ENCODE peak calls at places on chromosomes 16 and 17, in six cellular contexts. L is aorta; Z is neuronal stem cell; Y is CD4-positive, CD25-positive, alpha-beta regulatory T cell; H is SK-N-SH; T is heart right ventricle. N is an unnamed sample.

GRCh38 chr17:63542942-63543821 is 7.1 kb upstream of the DCAF7 start:
- DNase-seq in H (peak; percentile 44), T (no peak), L (peak; percentile 57), Y (no peak), Z (no peak), N (no peak)

GRCh38 chr17:40980594-40980993 is 3.5 kb downstream of the KRT40 start:
- DNase-seq in Y (no peak), Z (no peak), L (no peak), H (no peak), T (no peak), N (no peak)

GRCh38 chr16:16863672-16864071 is 484.7 kb downstream of the NPIPA7 start:
- DNase-seq in L (no peak), H (no peak), T (no peak), Z (no peak), Y (no peak), N (no peak)

GRCh38 chr17:71527311-71527710 is 593.5 kb upstream of the SOX9 start:
- DNase-seq in Y (no peak), L (no peak), Z (no peak), T (no peak), H (no peak), N (no peak)

GRCh38 chr16:58488531-58488930 is 11.4 kb upstream of the NDRG4 start:
- DNase-seq in T (no peak), Y (no peak), H (peak; percentile 60), L (no peak), Z (no peak), N (no peak)

GRCh38 chr17:1147664-1148063 is 32.1 kb downstream of the ABR start:
- DNase-seq in H (no peak), T (peak; percentile 65), L (no peak), Z (peak; percentile 42), Y (no peak), N (no peak)

GRCh38 chr16:69514366-69514765 is 51.4 kb upstream of the NFAT5 start:
- DNase-seq in Y (no peak), H (no peak), T (no peak), Z (no peak), L (no peak), N (no peak)

GRCh38 chr16:27233731-27234130 is 30.4 kb downstream of the KDM8 start:
- DNase-seq in Y (no peak), Z (no peak), H (no peak), L (peak; percentile 62), T (no peak), N (no peak)

GRCh38 chr16:68642436-68643064 is 2.6 kb upstream of the CDH3 start:
- DNase-seq in T (no peak), Y (no peak), Z (no peak), L (no peak), H (peak; percentile 72), N (no peak)

GRCh38 chr17:17448076-17448475 is 28.7 kb upstream of the MED9 start:
- DNase-seq in Y (no peak), H (no peak), L (no peak), T (no peak), Z (no peak), N (no peak)

GRCh38 chr16:89102035-89102776 is 8.6 kb downstream of the ACSF3 start:
- DNase-seq in Z (no peak), L (no peak), T (no peak), Y (no peak), H (no peak), N (no peak)

GRCh38 chr17:44010966-44011647 is 3.7 kb downstream of the TMEM101 start:
- DNase-seq in L (no peak), H (no peak), Z (no peak), T (no peak), Y (no peak), N (no peak)

GRCh38 chr17:76659928-76660614 is 16.5 kb upstream of the ST6GALNAC1 start:
- DNase-seq in Z (no peak), L (no peak), T (no peak), H (peak; percentile 73), Y (no peak), N (no peak)

GRCh38 chr17:44820631-44821196 is 9.4 kb downstream of the GJC1 start:
- DNase-seq in Y (no peak), Z (no peak), L (no peak), H (no peak), T (no peak), N (no peak)

GRCh38 chr17:82936768-82937171 is 96.9 kb upstream of the ZNF750 start:
- DNase-seq in T (no peak), Z (no peak), Y (no peak), H (no peak), L (peak; percentile 60), N (no peak)

GRCh38 chr17:27471321-27472269 is 15.3 kb downstream of the KSR1 start:
- DNase-seq in Z (no peak), H (no peak), L (no peak), T (no peak), Y (peak; percentile 53), N (no peak)

GRCh38 chr17:29024456-29024952 is 18.4 kb upstream of the PIPOX start:
- DNase-seq in Y (no peak), T (no peak), H (no peak), L (no peak), Z (no peak), N (no peak)

GRCh38 chr16:89359296-89360147 is 130.8 kb downstream of the ANKRD11 start:
- DNase-seq in L (peak; percentile 75), Z (no peak), Y (no peak), T (no peak), H (no peak), N (no peak)

GRCh38 chr17:40862985-40863733 is 3.9 kb downstream of the KRT12 start:
- DNase-seq in T (no peak), H (no peak), Z (peak; percentile 11), L (no peak), Y (no peak), N (no peak)

GRCh38 chr17:79997004-79997673 is 38.5 kb downstream of the TBC1D16 start:
- DNase-seq in H (no peak), Z (no peak), T (no peak), L (no peak), Y (peak; percentile 52), N (peak; percentile 95)

GRCh38 chr17:63029520-63029919 is 63.5 kb downstream of the TANC2 start:
- DNase-seq in H (no peak), L (no peak), Z (no peak), T (no peak), Y (no peak), N (no peak)

GRCh38 chr17:81083125-81083765 is 48.3 kb downstream of the BAIAP2 start:
- DNase-seq in T (peak; percentile 54), Y (no peak), L (no peak), Z (no peak), H (peak; percentile 87), N (no peak)

GRCh38 chr16:84375773-84376172 is 7.4 kb downstream of the ATP2C2 start:
- DNase-seq in T (no peak), Y (no peak), H (no peak), Z (no peak), L (no peak), N (no peak)

GRCh38 chr16:3190949-3191353 is 2.9 kb downstream of the OR1F1 start:
- DNase-seq in T (no peak), H (no peak), Z (no peak), L (no peak), Y (no peak), N (no peak)

GRCh38 chr16:56645838-56646237 is 5.8 kb upstream of the MT1B start:
- DNase-seq in H (no peak), Z (no peak), T (no peak), L (no peak), Y (no peak), N (no peak)

GRCh38 chr16:104828-105374 is 26.9 kb downstream of the MPG start:
- DNase-seq in Z (no peak), L (no peak), H (no peak), T (no peak), Y (no peak), N (no peak)

GRCh38 chr16:82031116-82032084 is 3.7 kb upstream of the HSD17B2 start:
- DNase-seq in L (no peak), H (peak; percentile 50), T (no peak), Y (no peak), Z (peak; percentile 33), N (no peak)

GRCh38 chr16:23852794-23853562 is 17.2 kb downstream of the PRKCB start:
- DNase-seq in L (no peak), H (no peak), Y (no peak), T (no peak), Z (no peak), N (no peak)

GRCh38 chr16:65375651-65376050 is 253.8 kb upstream of the CDH11 start:
- DNase-seq in T (no peak), H (no peak), L (no peak), Z (no peak), Y (no peak), N (no peak)

GRCh38 chr17:2438823-2439222 is 38.0 kb upstream of the MNT start:
- DNase-seq in Z (no peak), L (no peak), Y (no peak), T (no peak), H (no peak), N (no peak)
- H3K36me3 ChIP-seq in Z (peaks cover 8% of the 10 kb centered on the region), L (peaks cover 4% of the 10 kb centered on the region), Y (peaks cover 57% of the 10 kb centered on the region), T (peaks cover 23% of the 10 kb centered on the region), H (peaks cover 21% of the 10 kb centered on the region), N (peaks cover 61% of the 10 kb centered on the region)

DNA sequence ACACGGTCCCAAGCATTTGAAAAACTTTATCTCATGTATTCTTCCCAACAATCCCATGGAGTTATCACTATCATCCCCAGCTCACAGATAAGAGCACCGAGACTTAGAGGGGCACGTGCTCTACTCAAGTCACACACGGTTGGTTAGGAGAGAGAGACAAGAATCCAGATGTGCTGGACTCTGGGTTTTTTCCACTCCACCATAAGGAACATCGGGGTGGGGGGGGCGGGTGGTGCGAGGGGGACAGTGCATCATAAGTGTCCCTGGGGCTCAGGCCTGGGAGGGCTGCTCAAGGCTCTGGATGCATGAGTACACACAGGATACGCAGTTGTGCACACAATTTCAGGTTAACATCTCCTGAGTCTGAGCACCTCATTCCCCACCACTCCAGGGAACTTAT is 7.4 kb downstream of the CDC42EP4 start:
- DNase-seq in Z (no peak), H (no peak), L (no peak), Y (no peak), T (no peak), N (no peak)
- H3K4me1 ChIP-seq in Z (peaks cover 9% of the 10 kb centered on the region), H (peaks cover 85% of the 10 kb centered on the region), L (peaks cover 5% of the 10 kb centered on the region), Y (no peaks in the 10 kb centered on the region), T (peaks cover 100% of the 10 kb centered on the region), N (no peaks in the 10 kb centered on the region)

DNA sequence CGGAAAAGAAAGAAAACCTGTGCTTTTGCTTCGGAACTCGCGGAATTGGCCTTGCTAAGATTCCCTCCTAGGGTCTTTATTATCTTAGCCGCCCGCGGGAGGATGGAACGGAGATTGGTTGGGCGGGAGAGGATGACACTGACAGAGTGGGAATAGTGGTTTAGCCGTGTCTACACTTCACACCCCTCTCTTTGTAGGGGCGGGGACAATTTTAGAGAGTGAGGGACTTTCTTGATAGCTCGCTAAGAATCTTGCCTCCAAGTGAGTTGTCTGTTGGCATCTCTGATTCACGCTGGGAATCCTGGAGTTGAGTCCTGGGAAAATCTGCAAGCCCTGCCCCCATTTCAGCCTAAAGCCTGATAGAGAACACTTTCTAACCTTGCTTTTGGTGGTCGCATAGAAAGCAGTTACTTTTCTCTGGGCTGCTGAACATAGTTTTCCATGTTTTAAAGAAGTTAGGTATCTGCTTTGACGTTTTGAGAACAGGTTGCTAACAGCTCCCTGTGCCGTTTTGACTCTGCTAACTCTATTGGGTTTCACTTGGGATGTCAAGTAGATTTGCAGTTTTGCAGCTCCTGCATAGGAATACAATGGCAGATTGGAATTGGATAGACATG is 697 bp downstream of the NOL11 start:
- DNase-seq in T (no peak), L (no peak), Y (peak; percentile 16), H (peak; percentile 55), Z (no peak), N (no peak)
- H3K27ac ChIP-seq in T (peak overlapping the region; percentile 83), L (peak overlapping the region; percentile 60), Y (peak overlapping the region; percentile 92), H (peak overlapping the region; percentile 94), Z (peak overlapping the region; percentile 80), N (peak overlapping the region; percentile 95)

GRCh38 chr16:15751940-15752339 is 101.9 kb downstream of the NDE1 start:
- DNase-seq in H (no peak), Z (no peak), Y (no peak), L (no peak), T (no peak), N (no peak)
- H3K36me3 ChIP-seq in H (no peaks in the 10 kb centered on the region), Z (no peaks in the 10 kb centered on the region), Y (no peaks in the 10 kb centered on the region), L (peaks cover 4% of the 10 kb centered on the region), T (no peaks in the 10 kb centered on the region), N (peaks cover 12% of the 10 kb centered on the region)